ENCODE peak calls at places on chromosome 14, in eight cellular contexts. S is tibial artery, G is ovary, R is right lobe of liver, L is AG09319, K is upper lobe of left lung, E is GM12864, M is natural killer cell. O is an unnamed sample.
A peak's percentile ranks its signal among the peaks of the same experiment; 100 is the strongest.

GRCh38 chr14:101595887-101596721 is 34.8 kb downstream of the DIO3 start:
- DNase-seq in L (no peak), R (peak; percentile 31), G (peak; percentile 5), K (no peak), M (no peak), E (peak; percentile 10), S (no peak), O (no peak)

GRCh38 chr14:25472700-25473099 is 422.8 kb upstream of the STXBP6 start:
- DNase-seq in M (no peak), S (no peak), K (no peak), R (no peak), L (no peak), G (no peak), E (no peak), O (no peak)

GRCh38 chr14:76710093-76711010 is 50.9 kb upstream of the VASH1 start:
- DNase-seq in L (no peak), G (no peak), M (no peak), R (no peak), S (no peak), E (peak; percentile 15), K (no peak), O (peak; percentile 59)

GRCh38 chr14:56300495-56300894 is 182.3 kb downstream of the PELI2 start:
- DNase-seq in L (no peak), R (no peak), M (no peak), E (no peak), K (no peak), S (no peak), G (no peak), O (no peak)

GRCh38 chr14:49549446-49549845 is 36.7 kb downstream of the RPS29 start:
- DNase-seq in G (no peak), S (no peak), L (no peak), R (no peak), K (no peak), M (no peak), E (no peak), O (no peak)

GRCh38 chr14:96625436-96625945 is 123.3 kb downstream of the PAPOLA start:
- DNase-seq in L (no peak), M (no peak), S (no peak), K (no peak), R (peak; percentile 23), G (no peak), E (no peak), O (no peak)

GRCh38 chr14:98952595-98953325 is 319.2 kb downstream of the BCL11B start:
- DNase-seq in G (no peak), S (no peak), L (peak; percentile 34), M (no peak), E (no peak), R (no peak), K (no peak), O (no peak)

GRCh38 chr14:75323571-75323970 is 44.9 kb downstream of the FOS start:
- DNase-seq in L (no peak), R (no peak), M (no peak), G (no peak), E (no peak), K (no peak), S (no peak), O (no peak)

GRCh38 chr14:100025111-100025510 is 40.1 kb upstream of the EVL start:
- DNase-seq in R (no peak), K (no peak), S (no peak), G (no peak), E (peak; percentile 12), L (no peak), M (no peak), O (peak; percentile 53)

GRCh38 chr14:60381909-60382308 is 104.0 kb downstream of the C14orf39 start:
- DNase-seq in L (no peak), G (no peak), M (no peak), E (no peak), S (no peak), K (no peak), R (no peak), O (no peak)

GRCh38 chr14:68349900-68350323 is 443.0 kb downstream of the ZFP36L1 start:
- DNase-seq in L (no peak), K (no peak), E (no peak), M (no peak), R (no peak), S (no peak), G (no peak), O (no peak)

GRCh38 chr14:76129851-76130576 is 21.7 kb upstream of the GPATCH2L start:
- DNase-seq in S (no peak), L (no peak), G (no peak), R (no peak), M (no peak), E (no peak), K (no peak), O (no peak)

GRCh38 chr14:80388980-80389711 is 177.8 kb upstream of the DIO2 start:
- DNase-seq in M (no peak), L (peak; percentile 32), S (no peak), E (no peak), G (no peak), K (no peak), R (no peak), O (no peak)

DNA sequence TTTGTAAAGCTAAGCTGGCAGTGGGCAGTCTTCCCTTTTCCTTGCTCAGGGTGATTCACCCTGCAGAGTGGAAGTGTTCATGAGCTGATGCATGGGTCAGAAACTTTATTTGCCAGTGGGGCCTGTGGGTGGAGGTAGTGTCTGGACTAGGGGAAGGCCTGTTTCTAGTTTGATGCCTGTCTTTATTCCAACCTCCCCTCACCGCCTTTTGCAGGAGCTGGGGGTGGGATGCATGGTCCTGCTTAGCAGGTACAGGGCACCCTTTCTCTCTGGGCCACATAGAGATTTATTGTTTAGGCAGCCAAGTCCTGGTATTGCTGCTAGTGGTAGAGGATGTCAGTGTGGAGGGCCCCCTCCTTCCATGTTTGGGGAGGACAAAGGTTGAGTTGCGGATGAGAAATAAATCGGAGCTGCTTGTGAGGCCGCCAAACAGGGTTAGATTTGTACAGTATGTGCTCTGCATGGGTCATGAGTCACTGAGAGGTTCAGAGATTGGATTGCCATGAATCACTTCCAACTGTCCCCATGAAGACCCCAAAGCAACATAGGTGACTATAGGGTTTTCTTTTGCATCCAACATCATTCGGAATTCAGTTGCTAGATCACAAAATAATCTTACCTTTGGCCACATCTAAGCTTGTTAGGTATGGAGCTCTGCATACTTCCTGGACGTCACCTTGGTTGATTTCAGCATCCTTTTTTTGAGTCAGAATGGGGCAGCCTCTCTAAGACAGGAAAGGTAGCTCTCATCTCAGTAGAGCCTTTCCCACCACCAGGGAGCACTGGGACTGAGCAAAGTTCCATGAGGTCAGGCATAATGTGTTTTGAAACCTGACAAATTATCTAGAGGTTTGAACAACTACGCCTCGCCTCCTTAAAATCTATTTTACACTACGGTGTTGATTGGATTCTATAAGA is 8.8 kb downstream of the SMOC1 start:
- DNase-seq in M (no peak), L (no peak), E (no peak), K (no peak), G (no peak), R (peak; percentile 87), S (no peak), O (no peak)
- TF ChIP-seq CTCF in M (no peak), L (no peak), E (no peak), K (no peak), G (no peak), R (no peak), S (no peak), O (no peak)

DNA sequence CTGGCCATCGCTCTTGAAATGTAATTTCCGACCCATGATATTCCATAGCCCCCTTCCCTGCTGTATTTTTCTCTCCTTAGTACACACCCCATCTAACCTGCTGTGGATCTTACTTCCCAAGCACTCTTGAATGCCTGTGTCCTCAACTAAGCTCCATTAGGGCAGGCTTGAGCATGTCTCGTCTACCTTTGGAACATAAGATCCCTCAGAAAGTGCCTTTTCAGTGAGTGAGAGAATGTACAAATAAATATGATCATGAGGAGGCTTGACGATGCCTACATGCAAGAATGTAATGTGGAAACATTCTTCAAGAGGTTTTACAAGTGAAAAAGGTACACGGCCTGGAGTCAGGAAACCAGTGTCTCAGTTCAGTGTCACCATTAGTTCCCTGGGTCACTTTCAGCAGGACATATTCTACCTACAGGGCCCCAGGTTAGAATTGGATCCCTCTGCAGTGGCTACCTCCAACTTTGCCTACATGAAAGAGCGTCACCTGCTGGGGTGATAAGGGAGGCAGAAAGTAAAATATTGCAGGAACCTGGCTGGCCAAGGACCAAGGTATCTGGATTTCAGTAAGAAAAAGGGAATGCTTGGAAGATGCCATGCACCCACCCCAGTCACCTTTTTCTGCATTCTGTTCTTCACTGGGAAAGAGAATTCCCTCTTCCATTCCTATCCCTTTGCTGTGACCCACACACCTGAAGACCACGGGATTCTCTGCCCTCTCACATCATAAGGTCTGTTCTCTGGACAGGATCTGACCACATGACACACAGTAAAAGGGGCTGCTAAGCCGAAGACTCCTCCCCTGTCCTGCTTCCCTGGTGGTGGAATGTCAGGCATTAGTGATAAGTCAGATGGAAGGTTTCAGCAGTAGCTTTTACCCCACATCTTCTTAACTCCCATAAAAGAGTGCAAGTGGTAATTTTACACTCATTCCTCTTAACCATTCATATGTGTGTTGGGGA is 24.6 kb upstream of the SERPINA1 start:
- DNase-seq in R (peak; percentile 77), K (no peak), L (no peak), M (no peak), G (no peak), S (no peak), E (no peak), O (no peak)
- TF ChIP-seq CTCF in R (peak; percentile 69), K (peak; percentile 22), L (peak; percentile 33), M (no peak), G (no peak), S (no peak), E (peak; percentile 44), O (peak; percentile 19)

GRCh38 chr14:69913686-69914085 is 34.5 kb downstream of the SMOC1 start:
- DNase-seq in M (no peak), E (no peak), G (no peak), L (no peak), S (no peak), K (no peak), R (no peak), O (no peak)

GRCh38 chr14:69921052-69921451 is 41.8 kb downstream of the SMOC1 start:
- DNase-seq in K (peak; percentile 19), L (no peak), E (no peak), S (peak; percentile 31), G (no peak), M (no peak), R (no peak), O (no peak)

GRCh38 chr14:69916396-69916795 is 37.2 kb downstream of the SMOC1 start:
- DNase-seq in G (no peak), S (no peak), R (no peak), M (no peak), K (no peak), L (no peak), E (no peak), O (no peak)

GRCh38 chr14:69922198-69922597 is 43.0 kb downstream of the SMOC1 start:
- DNase-seq in R (no peak), M (no peak), E (no peak), K (no peak), S (peak; percentile 23), G (no peak), L (no peak), O (no peak)

DNA sequence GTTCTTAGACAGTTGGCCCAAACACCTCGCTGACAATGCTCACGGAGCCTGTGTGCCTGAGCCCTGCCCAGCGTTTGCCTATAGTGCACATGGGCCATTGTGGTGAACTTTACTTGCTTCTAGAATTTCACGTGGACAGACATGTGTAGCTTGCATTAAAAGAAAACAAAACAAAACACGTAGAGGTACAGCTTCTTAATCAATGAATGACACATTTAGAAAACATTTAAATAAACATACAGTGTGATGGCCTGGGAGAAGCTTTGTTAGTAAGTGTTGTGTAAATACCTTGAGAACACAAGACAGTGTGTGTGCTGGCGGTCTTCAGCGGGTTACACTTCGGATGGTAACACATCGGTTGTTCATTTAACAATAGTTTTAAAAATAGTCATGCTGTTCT is 38.1 kb downstream of the SMOC1 start:
- DNase-seq in K (no peak), E (no peak), G (no peak), M (no peak), S (no peak), L (no peak), R (no peak), O (no peak)
- TF ChIP-seq CTCF in K (no peak), E (no peak), G (no peak), M (no peak), S (no peak), L (no peak), R (no peak), O (no peak)

GRCh38 chr14:20487402-20487742 is 18.0 kb upstream of the RNASE10 start:
- DNase-seq in R (no peak), M (no peak), E (no peak), G (no peak), K (no peak), L (no peak), S (no peak), O (no peak)
- TF ChIP-seq CTCF in R (no peak), M (no peak), E (peak; percentile 40), G (no peak), K (no peak), L (no peak), S (no peak), O (no peak)